ENCODE peak calls at places on chromosomes 11 and 22, in five cellular contexts. J, Q, A, R and Y are unnamed samples. For H3K4me1, the result is how much of the 10 kb centered on the place peaks cover.

GRCh38 chr11:116234989-116235567 is 537.7 kb downstream of the BUD13 start:
- DNase-seq in R (no peak), J (no peak), A (no peak), Q (no peak), Y (no peak)

GRCh38 chr11:10441652-10442503 is 13.2 kb upstream of the AMPD3 start:
- DNase-seq in R (no peak), J (no peak), Q (no peak), A (no peak), Y (no peak)

GRCh38 chr11:69467646-69468045 is 13.8 kb upstream of the LINC01488 start:
- DNase-seq in J (no peak), R (no peak), Q (no peak), A (no peak), Y (no peak)

GRCh38 chr22:40176921-40177737 is 596 bp upstream of the TNRC6B start:
- DNase-seq in J (peak), Q (no peak), R (peak), A (peak), Y (peak)

GRCh38 chr22:45475876-45476514 is 26.7 kb upstream of the FBLN1 start:
- DNase-seq in J (no peak), R (no peak), A (no peak), Q (peak), Y (no peak)

GRCh38 chr11:35919244-35919643 is 24.6 kb upstream of the LDLRAD3 start:
- DNase-seq in J (no peak), Q (no peak), A (no peak), R (no peak), Y (no peak)

GRCh38 chr11:128717581-128717980 is 23.7 kb downstream of the FLI1 start:
- DNase-seq in R (no peak), J (no peak), Q (no peak), A (no peak), Y (peak)

GRCh38 chr11:131392528-131393255 is 22.3 kb downstream of the NTM start:
- DNase-seq in R (no peak), A (no peak), J (no peak), Q (no peak), Y (no peak)

GRCh38 chr11:87097582-87097981 is 59.8 kb downstream of the TMEM135 start:
- DNase-seq in R (peak), Q (no peak), A (peak), J (peak), Y (peak)

GRCh38 chr11:118306556-118306955 is 2.0 kb downstream of the CD3E start:
- DNase-seq in A (no peak), J (no peak), R (no peak), Q (no peak), Y (peak)

GRCh38 chr22:46047226-46047625 is 70.3 kb upstream of the WNT7B start:
- DNase-seq in R (peak), Q (no peak), A (no peak), J (no peak), Y (no peak)

GRCh38 chr11:104547996-104548661 is 350.1 kb downstream of the CASP12 start:
- DNase-seq in R (no peak), A (no peak), Q (no peak), J (no peak), Y (no peak)

GRCh38 chr11:62804310-62805043 is 763 bp downstream of the NXF1 start:
- DNase-seq in R (no peak), J (no peak), A (peak), Q (no peak), Y (no peak)

GRCh38 chr11:71977090-71977489 is 21.6 kb upstream of the IL18BP start:
- DNase-seq in J (no peak), R (no peak), Q (no peak), A (no peak), Y (no peak)

GRCh38 chr11:131978351-131978750 is 607.9 kb downstream of the NTM start:
- DNase-seq in A (no peak), R (no peak), Q (no peak), J (no peak), Y (no peak)

GRCh38 chr11:69327741-69328191 is 33.8 kb downstream of the MYEOV start:
- DNase-seq in J (no peak), Q (no peak), A (no peak), R (no peak), Y (no peak)

GRCh38 chr11:115590254-115590653 is 86.0 kb upstream of the CADM1 start:
- DNase-seq in J (no peak), R (no peak), Q (no peak), A (no peak), Y (no peak)

GRCh38 chr22:40300884-40301672 is 45.2 kb upstream of the ADSL start:
- DNase-seq in R (no peak), A (no peak), J (no peak), Q (no peak), Y (no peak)

GRCh38 chr22:33119044-33119443 is 60.9 kb upstream of the SYN3 start:
- DNase-seq in A (no peak), R (no peak), J (no peak), Q (no peak), Y (no peak)

GRCh38 chr11:34728609-34729008 is 107.7 kb downstream of the EHF start:
- DNase-seq in R (no peak), A (no peak), Q (no peak), J (no peak), Y (no peak)

GRCh38 chr11:111604392-111605009 is 2.3 kb downstream of the SIK2 start:
- DNase-seq in A (no peak), J (no peak), Q (no peak), R (no peak), Y (peak)

GRCh38 chr11:73971175-73971719 is 11.4 kb downstream of the UCP2 start:
- DNase-seq in Q (no peak), J (no peak), R (no peak), A (no peak), Y (no peak)

GRCh38 chr22:39594411-39594810 is 23.9 kb downstream of the CACNA1I start:
- DNase-seq in A (no peak), R (no peak), J (no peak), Q (no peak), Y (no peak)

GRCh38 chr11:88174627-88175003 is 628 bp downstream of the RAB38 start:
- DNase-seq in J (no peak), R (peak), Q (peak), A (peak), Y (no peak)

GRCh38 chr11:28619870-28620540 is 511.8 kb downstream of the METTL15 start:
- DNase-seq in R (no peak), Q (no peak), A (no peak), J (no peak), Y (no peak)

GRCh38 chr11:109123811-109124787 is 297.9 kb upstream of the C11orf87 start:
- DNase-seq in R (no peak), Q (peak), A (no peak), J (no peak), Y (no peak)

GRCh38 chr11:74559110-74559933 is 33.1 kb upstream of the POLD3 start:
- DNase-seq in J (no peak), A (peak), Q (no peak), R (no peak), Y (no peak)

GRCh38 chr11:119181677-119182412 is 3.4 kb upstream of the NHERF4 start:
- DNase-seq in A (no peak), Q (no peak), R (no peak), J (no peak), Y (no peak)

GRCh38 chr11:32088117-32088941 is 2.5 kb upstream of the RCN1 start:
- DNase-seq in J (no peak), Q (peak), R (peak), A (peak), Y (no peak)

GRCh38 chr11:2792376-2793250 is 92.8 kb upstream of the KCNQ1OT1 start:
- DNase-seq in R (peak), J (no peak), A (peak), Q (peak), Y (no peak)

GRCh38 chr11:2789791-2790580 is 90.2 kb upstream of the KCNQ1OT1 start:
- DNase-seq in Q (peak), J (no peak), R (no peak), A (peak), Y (no peak)

GRCh38 chr11:2791139-2791520 is 91.3 kb upstream of the KCNQ1OT1 start:
- DNase-seq in J (no peak), R (no peak), Q (peak), A (no peak), Y (no peak)

GRCh38 chr11:2790581-2790925 is 90.8 kb upstream of the KCNQ1OT1 start:
- DNase-seq in R (no peak), Q (peak), A (no peak), J (no peak), Y (no peak)

GRCh38 chr11:2791521-2792375 is 92.0 kb upstream of the KCNQ1OT1 start:
- DNase-seq in Q (peak), A (peak), R (peak), J (no peak), Y (peak)
- H3K4me3 ChIP-seq in Q (peak), A (no peak), R (peak), J (peak), Y (no peak)

DNA sequence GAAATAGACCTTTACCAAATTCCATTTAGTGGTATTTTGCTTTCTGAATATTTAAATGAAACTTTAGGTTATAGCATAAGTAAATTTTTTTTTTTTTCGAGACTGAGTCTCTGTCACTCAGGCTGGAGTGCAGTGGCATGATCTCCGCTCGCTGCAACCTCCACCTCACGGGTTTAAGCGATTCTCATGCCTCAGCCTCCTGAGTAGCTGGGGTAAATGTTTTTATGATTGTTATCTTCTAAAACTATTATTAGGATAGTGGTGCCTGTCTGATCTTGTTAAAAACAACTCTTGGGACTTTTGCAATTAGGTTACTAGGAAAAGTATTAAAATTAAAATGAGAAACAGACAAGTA is 20.6 kb downstream of the CRKL start:
- DNase-seq in R (no peak), Q (no peak), J (no peak), A (no peak), Y (no peak)
- H3K4me1 ChIP-seq in R (under half), Q (under half), J (under half), A (under half), Y (half or more)

GRCh38 chr11:67025750-67026149 is 2.8 kb downstream of the SYT12 start:
- DNase-seq in J (no peak), R (no peak), Q (no peak), A (no peak), Y (no peak)

GRCh38 chr11:67026941-67027340 is 4.0 kb downstream of the SYT12 start:
- DNase-seq in A (no peak), Q (no peak), R (no peak), J (no peak), Y (no peak)

GRCh38 chr11:67027483-67027930 is 4.6 kb downstream of the SYT12 start:
- DNase-seq in A (no peak), J (no peak), R (no peak), Q (no peak), Y (no peak)

GRCh38 chr11:67029146-67029545 is 6.2 kb downstream of the SYT12 start:
- DNase-seq in Q (no peak), J (no peak), A (no peak), R (no peak), Y (no peak)

DNA sequence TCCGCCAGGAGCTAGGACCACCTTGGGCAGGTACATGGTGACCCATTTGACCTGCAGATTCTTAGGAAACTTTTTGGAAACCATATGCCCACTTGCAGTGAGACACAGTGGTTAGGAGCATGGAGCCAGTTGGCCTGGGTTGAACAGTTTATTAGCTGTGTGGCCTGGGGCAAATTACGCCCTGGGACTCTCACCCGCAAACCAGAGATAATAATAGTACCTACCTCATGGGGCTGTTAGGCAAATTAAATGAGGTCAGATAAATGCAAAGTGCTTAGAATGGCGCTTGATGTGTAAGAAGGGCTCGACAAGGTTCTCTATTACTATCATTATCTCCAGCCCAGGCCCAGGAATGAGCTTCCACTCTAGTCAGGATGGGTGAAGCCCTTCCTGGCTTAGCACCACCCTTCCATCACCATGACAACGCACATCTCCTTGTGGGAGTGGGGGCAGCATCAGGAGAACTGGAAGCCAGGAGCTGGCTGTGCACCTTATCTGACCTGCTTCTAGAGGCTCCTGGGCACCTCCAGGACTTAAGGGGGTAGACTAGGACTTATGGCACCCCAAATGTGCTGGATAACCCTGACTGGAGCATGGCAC is 5.1 kb downstream of the SYT12 start:
- DNase-seq in Q (no peak), J (no peak), A (no peak), R (no peak), Y (no peak)
- H3K4me3 ChIP-seq in Q (no peak), J (no peak), A (no peak), R (no peak), Y (no peak)

DNA sequence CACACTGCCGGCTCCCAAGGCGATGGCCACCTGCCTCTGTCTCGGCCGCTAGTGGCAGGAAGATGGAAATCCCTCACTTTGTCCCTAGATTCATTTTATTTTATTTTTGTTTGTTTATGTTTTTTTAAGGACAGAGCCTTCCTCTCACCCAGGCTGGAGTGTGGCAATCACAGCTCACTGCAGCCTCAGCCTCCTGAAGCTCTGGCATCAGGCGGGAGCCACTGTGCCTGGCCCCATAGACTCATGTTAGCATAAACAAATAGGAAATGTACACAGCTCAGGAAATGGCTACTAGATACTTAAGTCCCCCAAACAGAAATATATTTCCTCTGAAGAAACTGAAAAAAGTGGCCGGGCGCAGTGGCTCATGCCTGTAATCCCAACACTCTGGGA is 3.5 kb downstream of the TMEM80 start:
- DNase-seq in J (no peak), Q (no peak), R (no peak), A (no peak), Y (no peak)
- H3K4me1 ChIP-seq in J (under half), Q (under half), R (under half), A (under half), Y (under half)

DNA sequence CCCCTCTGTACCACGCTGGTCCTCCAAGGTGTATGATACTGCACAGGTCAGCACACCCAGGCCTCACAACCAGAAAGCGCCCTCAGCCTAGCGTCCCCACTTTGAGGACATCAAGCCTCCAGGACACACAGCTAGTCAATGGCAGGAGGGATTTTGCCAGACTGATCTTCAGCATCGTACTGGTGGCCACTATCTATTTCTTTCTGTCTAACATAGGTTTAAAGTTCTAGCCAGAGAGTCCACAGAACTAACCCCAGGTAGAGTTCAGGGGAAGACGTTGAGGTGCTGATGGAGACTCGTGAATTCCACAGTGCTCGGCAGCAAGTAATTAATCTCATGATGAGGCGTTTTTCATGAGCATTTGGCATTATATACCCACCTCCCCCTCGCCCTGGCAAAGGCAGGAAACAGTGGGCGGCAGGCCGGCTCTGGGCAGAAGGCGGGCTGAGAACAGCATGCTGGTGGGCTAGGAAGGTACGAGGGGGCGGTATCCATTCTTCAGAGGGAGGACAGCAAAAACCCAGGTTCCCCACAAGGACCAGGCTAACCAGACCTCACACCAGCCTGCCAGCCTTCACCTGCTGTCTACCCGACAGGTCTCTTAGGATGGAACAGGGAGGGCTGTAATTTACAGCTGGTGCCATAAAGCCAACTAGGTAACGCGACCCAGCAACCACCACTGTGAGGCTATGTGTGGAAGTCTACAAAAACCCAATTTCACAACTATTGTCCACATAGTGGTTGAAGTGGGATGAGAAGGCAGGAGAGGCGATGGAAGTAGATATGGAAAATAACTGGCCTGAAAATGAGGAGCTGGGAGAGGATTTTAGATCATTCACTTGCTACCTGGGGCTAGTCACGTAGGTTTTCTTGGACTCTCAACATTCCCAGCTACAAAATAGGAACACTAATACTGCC is 18.5 kb downstream of the MYH9 start:
- DNase-seq in A (no peak), R (no peak), J (no peak), Q (no peak), Y (no peak)
- H3K4me3 ChIP-seq in A (no peak), R (no peak), J (peak), Q (no peak), Y (peak)